ENCODE peak calls at places on chromosomes 16 and 17, in eight cellular contexts. W is A549, L is Peyer's patch, D is gastrocnemius medialis, C is HCT116, Q is testis, I is breast epithelium, R is thyroid gland. S is an unnamed sample.

GRCh38 chr16:77416939-77417480 is 17.8 kb downstream of the ADAMTS18 start:
- DNase-seq in W (no peak), Q (no peak), I (no peak), C (no peak), L (no peak), R (no peak), D (no peak), S (no peak)

GRCh38 chr17:75914643-75915265 is 10.1 kb upstream of the MRPL38 start:
- DNase-seq in Q (no peak), R (no peak), C (no peak), W (no peak), D (no peak), I (no peak), L (no peak), S (no peak)

GRCh38 chr16:10231563-10231962 is 49.3 kb upstream of the GRIN2A start:
- DNase-seq in L (no peak), I (no peak), D (no peak), W (no peak), C (no peak), Q (no peak), R (no peak), S (no peak)

GRCh38 chr16:57388359-57389086 is 16.0 kb upstream of the CCL17 start:
- DNase-seq in R (no peak), L (no peak), I (no peak), W (no peak), C (no peak), D (no peak), Q (no peak), S (no peak)

GRCh38 chr17:77468897-77469296 is 328.1 kb downstream of the SEC14L1 start:
- DNase-seq in C (no peak), R (no peak), D (no peak), W (no peak), Q (no peak), L (no peak), I (no peak), S (no peak)

GRCh38 chr17:28357901-28358197 is 522 bp upstream of the POLDIP2 start:
- DNase-seq in W (no peak), L (no peak), R (no peak), I (no peak), D (no peak), Q (no peak), C (no peak), S (no peak)

GRCh38 chr17:14201087-14201486 is 35.6 kb downstream of the CDRT15 start:
- DNase-seq in R (no peak), L (peak; percentile 82), C (no peak), D (no peak), W (no peak), I (no peak), Q (no peak), S (no peak)

GRCh38 chr17:32516450-32516849 is 29.7 kb downstream of the CDK5R1 start:
- DNase-seq in W (no peak), I (no peak), R (peak; percentile 34), Q (no peak), C (no peak), L (no peak), D (no peak), S (no peak)

GRCh38 chr16:22098538-22099255 is 6.4 kb downstream of the VWA3A start:
- DNase-seq in D (no peak), C (peak; percentile 56), Q (no peak), W (peak; percentile 80), L (no peak), R (no peak), I (no peak), S (no peak)

GRCh38 chr16:31707743-31708335 is 165.8 kb upstream of the ZNF267 start:
- DNase-seq in R (no peak), Q (no peak), C (no peak), L (no peak), D (no peak), I (no peak), W (no peak), S (no peak)
- H3K27ac ChIP-seq in R (no peak overlapping the region), Q (no peak overlapping the region), C (no peak overlapping the region), L (no peak overlapping the region), D (no peak overlapping the region), I (no peak overlapping the region), W (no peak overlapping the region), S (no peak overlapping the region)

DNA sequence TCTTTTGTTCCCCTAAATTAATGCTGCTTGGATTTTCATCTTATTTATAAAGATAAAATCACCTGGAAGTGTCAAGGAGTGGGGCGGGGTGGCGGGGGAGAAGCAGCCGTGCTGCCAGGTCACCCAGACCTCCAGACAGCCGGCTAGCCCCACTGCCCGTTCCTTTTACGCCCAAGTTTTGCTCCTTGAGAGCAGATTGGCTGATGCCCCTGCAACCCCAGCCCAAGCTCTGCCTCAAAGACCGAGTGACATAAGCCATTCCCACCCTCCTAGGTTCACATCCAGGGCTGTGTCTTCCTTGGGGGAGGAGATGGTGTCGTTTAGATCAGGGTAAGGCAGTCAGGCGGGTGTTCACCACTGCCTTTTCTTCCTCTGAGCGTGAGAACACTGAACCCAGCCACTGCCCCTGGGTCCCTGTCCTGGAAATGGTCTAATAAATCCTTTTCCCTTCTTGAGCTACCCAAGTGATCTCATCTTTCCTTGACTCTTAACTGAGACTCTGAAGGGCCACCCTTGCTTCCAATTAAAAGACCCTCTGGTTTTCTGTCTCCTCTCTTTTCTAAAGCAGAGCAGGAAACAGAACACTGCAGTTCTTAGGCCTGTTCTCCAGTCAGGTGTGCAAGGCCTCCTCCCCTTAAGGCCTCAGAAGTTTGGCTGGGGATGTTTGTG is 5.7 kb downstream of the PDF start:
- DNase-seq in L (no peak), C (no peak), W (no peak), I (no peak), Q (peak; percentile 9), R (no peak), D (no peak), S (no peak)
- TF ChIP-seq POLR2A in L (no peak), C (no peak), W (no peak), I (no peak), Q (no peak), R (no peak), D (no peak), S (no peak)

DNA sequence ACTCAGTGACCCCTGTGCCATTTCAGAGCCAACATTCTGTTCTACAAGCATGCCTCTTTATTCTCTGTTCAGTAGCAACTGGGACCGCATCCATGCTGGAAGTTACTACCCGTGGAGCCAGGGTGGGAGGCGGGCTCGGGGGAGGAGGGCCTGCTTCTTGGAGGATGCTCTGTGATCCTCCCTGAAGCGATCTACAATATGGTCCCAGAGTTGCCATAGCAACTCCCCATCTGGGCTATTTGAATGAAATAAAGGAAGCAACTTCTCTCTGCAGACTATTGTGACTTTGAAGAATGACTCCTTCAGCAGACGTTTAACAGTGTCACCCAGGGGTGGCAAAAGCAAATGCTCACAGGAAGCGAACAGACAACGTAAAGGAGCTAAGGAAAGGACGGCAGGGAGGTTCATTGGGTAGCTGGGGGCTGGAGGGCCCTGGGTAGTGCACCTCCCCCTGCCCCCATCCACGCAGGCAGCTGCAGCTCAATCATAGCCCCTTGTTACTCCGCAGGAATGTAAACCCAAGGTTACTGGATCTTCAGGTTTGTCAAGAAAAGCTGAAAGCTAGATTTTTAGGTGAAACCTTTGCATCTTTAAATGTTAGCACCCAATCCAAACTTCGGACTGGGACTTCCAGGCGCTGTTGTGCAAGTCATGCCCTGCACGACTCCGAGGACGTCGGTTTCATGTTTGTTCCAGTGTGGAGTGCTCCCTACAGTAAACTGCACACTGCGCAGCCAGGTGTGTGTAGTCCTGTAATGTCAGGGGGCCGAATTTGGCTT is 51.1 kb upstream of the MEAK7 start:
- DNase-seq in C (no peak), D (no peak), W (no peak), I (no peak), L (no peak), R (peak; percentile 46), Q (no peak), S (no peak)
- H3K4me1 ChIP-seq in C (no peaks in the 10 kb centered on the region), D (no peaks in the 10 kb centered on the region), W (no peaks in the 10 kb centered on the region), I (no peaks in the 10 kb centered on the region), L (no peaks in the 10 kb centered on the region), R (peaks cover 8% of the 10 kb centered on the region), Q (no peaks in the 10 kb centered on the region), S (no peaks in the 10 kb centered on the region)

GRCh38 chr16:29011851-29012250 is 27.0 kb downstream of the LAT start:
- DNase-seq in Q (no peak), I (no peak), L (no peak), D (no peak), R (no peak), W (no peak), C (no peak), S (no peak)
- H3K27ac ChIP-seq in Q (no peak overlapping the region), I (no peak overlapping the region), L (no peak overlapping the region), D (no peak overlapping the region), R (no peak overlapping the region), W (no peak overlapping the region), C (no peak overlapping the region), S (no peak overlapping the region)

GRCh38 chr16:29977063-29977462 is 3.4 kb downstream of the TAOK2 start:
- DNase-seq in I (no peak), Q (no peak), W (no peak), R (no peak), L (no peak), D (no peak), C (no peak), S (no peak)
- TF ChIP-seq POLR2A in I (no peak), Q (no peak), W (no peak), R (no peak), L (no peak), D (no peak), C (no peak), S (no peak)

DNA sequence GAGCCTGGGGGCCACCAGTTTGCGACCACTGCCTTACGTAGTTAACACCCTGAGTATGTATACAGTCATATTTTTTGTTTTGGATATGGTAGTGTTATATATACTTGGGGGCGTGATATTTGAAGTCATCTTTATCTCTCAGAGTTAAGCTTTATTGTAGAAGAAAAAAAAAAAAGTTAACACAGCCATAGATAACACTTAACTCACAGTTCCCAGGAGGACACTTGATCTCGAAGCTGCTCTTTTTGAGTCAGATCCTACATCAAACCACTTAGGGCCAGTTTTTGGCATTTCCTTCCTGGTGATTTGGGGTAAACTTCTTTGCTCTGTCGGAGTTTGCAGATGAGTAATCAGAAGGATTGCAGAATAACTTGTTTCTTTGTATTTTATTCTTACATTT is 5.8 kb downstream of the ITPRIPL2 start:
- DNase-seq in D (no peak), W (no peak), L (no peak), R (no peak), Q (no peak), I (no peak), C (no peak), S (no peak)
- H3K4me1 ChIP-seq in D (peaks cover 52% of the 10 kb centered on the region), W (peaks cover 96% of the 10 kb centered on the region), L (peaks cover 60% of the 10 kb centered on the region), R (peaks cover 55% of the 10 kb centered on the region), Q (peaks cover 37% of the 10 kb centered on the region), I (peaks cover 22% of the 10 kb centered on the region), C (peaks cover 45% of the 10 kb centered on the region), S (peaks cover 62% of the 10 kb centered on the region)

DNA sequence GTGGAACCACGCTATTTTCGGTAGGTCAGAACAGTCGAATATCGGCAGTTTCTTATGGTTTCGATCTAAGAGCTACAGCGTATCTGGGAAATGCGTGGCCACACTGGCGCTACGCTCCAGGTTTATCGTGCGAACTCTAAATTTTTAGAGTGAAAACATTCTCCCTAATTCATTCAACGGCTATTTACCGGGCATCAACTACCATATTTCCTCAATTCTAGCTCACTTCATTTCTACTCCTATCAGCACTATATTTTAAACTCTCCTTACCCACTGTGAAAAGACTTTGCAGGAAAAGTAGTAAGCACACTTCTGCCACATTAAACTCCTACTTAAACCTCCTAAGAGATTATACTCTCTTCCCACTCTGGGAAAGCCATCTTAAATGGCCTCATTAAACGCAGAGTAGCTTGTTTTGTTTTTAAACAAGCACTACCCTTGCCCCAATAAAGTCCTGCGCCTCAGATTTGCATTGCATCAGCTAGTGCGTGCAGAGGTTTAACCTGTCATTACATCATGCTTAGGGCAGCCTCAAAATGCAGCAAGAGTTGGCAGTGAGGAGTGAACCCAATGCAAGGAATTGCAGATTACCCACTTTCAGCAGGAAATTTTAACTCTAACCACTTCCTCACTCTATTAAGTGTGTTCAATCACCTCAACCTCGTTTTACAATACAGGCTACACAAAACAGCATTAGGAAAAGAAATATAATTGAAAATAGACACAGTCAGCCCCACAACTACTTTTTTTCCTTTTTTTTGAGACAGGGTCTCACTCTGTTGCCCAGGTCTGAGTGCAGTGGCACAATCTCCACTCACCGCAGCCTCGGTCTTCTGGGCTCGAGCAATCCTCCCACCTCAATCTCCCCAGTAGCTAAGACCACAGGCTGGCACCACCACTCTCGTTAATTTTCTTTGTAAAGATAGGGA is 18.8 kb downstream of the SIAH1 start:
- DNase-seq in Q (no peak), W (peak; percentile 69), I (peak; percentile 48), R (no peak), D (peak; percentile 40), C (peak; percentile 80), L (peak; percentile 70), S (peak; percentile 59)
- H3K27ac ChIP-seq in Q (peak overlapping the region; percentile 65), W (peak overlapping the region; percentile 90), I (peak overlapping the region; percentile 88), R (peak overlapping the region; percentile 70), D (peak overlapping the region; percentile 92), C (peak overlapping the region; percentile 51), L (peak overlapping the region; percentile 71), S (peak overlapping the region; percentile 62)